ENCODE peak calls at places on chromosomes 12 and 14, in five cellular contexts. One of them, this sample, is unnamed.
A peak's percentile ranks its signal among the peaks of the same experiment; 100 is the strongest.

GRCh38 chr12:1094714-1095113 is 103.7 kb downstream of the ERC1 start:
- DNase-seq in HFF-Myc: no peak
- DNase-seq in H9: no peak
- DNase-seq in T-helper 1 cell: no peak
- DNase-seq in lung microvascular endothelial cell: no peak
- DNase-seq in this sample: no peak

GRCh38 chr14:54362089-54362504 is 34.7 kb upstream of the CDKN3 start:
- DNase-seq in HFF-Myc: no peak
- DNase-seq in H9: peak; percentile 88
- DNase-seq in T-helper 1 cell: no peak
- DNase-seq in lung microvascular endothelial cell: no peak
- DNase-seq in this sample: no peak

GRCh38 chr14:41549821-41550597 is 56.7 kb upstream of the LRFN5 start:
- DNase-seq in HFF-Myc: no peak
- DNase-seq in H9: no peak
- DNase-seq in T-helper 1 cell: no peak
- DNase-seq in lung microvascular endothelial cell: no peak
- DNase-seq in this sample: no peak

GRCh38 chr12:64582111-64582510 is 28.2 kb upstream of the RASSF3 start:
- DNase-seq in HFF-Myc: no peak
- DNase-seq in H9: no peak
- DNase-seq in T-helper 1 cell: no peak
- DNase-seq in lung microvascular endothelial cell: no peak
- DNase-seq in this sample: no peak

GRCh38 chr12:2052861-2053674 is at the start of gene CACNA1C:
- DNase-seq in HFF-Myc: no peak
- DNase-seq in H9: peak; percentile 79
- DNase-seq in T-helper 1 cell: no peak
- DNase-seq in lung microvascular endothelial cell: peak; percentile 50
- DNase-seq in this sample: peak; percentile 50

GRCh38 chr12:1670815-1671268 is 20.0 kb upstream of the ADIPOR2 start:
- DNase-seq in HFF-Myc: no peak
- DNase-seq in H9: peak; percentile 18
- DNase-seq in T-helper 1 cell: no peak
- DNase-seq in lung microvascular endothelial cell: no peak
- DNase-seq in this sample: no peak

GRCh38 chr12:49983892-49984291 is 11.1 kb downstream of the AQP6 start:
- DNase-seq in HFF-Myc: peak; percentile 82
- DNase-seq in H9: no peak
- DNase-seq in T-helper 1 cell: no peak
- DNase-seq in lung microvascular endothelial cell: no peak
- DNase-seq in this sample: peak; percentile 91

GRCh38 chr12:46455648-46456352 is 83.2 kb upstream of the SLC38A2 start:
- DNase-seq in HFF-Myc: no peak
- DNase-seq in H9: no peak
- DNase-seq in T-helper 1 cell: no peak
- DNase-seq in lung microvascular endothelial cell: no peak
- DNase-seq in this sample: no peak

GRCh38 chr12:79482921-79483320 is 207.8 kb downstream of the PAWR start:
- DNase-seq in HFF-Myc: no peak
- DNase-seq in H9: no peak
- DNase-seq in T-helper 1 cell: no peak
- DNase-seq in lung microvascular endothelial cell: no peak
- DNase-seq in this sample: no peak

GRCh38 chr12:125386652-125387051 is 321.4 kb downstream of the AACS start:
- DNase-seq in HFF-Myc: no peak
- DNase-seq in H9: no peak
- DNase-seq in T-helper 1 cell: no peak
- DNase-seq in lung microvascular endothelial cell: no peak
- DNase-seq in this sample: no peak

This sample was measured in dermis blood vessel endothelial cell.